ENCODE peak calls at places on chromosomes 4 and X, in five cellular contexts. Z, F, X, D and J are unnamed samples.
A peak's percentile ranks its signal among the peaks of the same experiment; 100 is the strongest.

GRCh38 chr4:8556341-8557150 is 23.6 kb upstream of the GPR78 start:
- DNase-seq in Z (peak; percentile 28), F (peak; percentile 31), X (no peak), D (no peak), J (no peak)

GRCh38 chr4:75248770-75249467 is 265.3 kb downstream of the RCHY1 start:
- DNase-seq in Z (no peak), F (peak; percentile 5), X (no peak), D (no peak), J (peak; percentile 20)

GRCh38 chr4:180767330-180767729 is 1475.9 kb upstream of the TENM3 start:
- DNase-seq in Z (no peak), F (no peak), X (no peak), D (no peak), J (no peak)

GRCh38 chr4:169156392-169156791 is 114.4 kb downstream of the SH3RF1 start:
- DNase-seq in Z (no peak), F (no peak), X (no peak), D (no peak), J (no peak)

GRCh38 chr4:158209825-158210807 is at the start of gene TMEM144:
- DNase-seq in Z (peak; percentile 98), F (peak; percentile 93), X (peak; percentile 82), D (peak; percentile 88), J (peak; percentile 95)

GRCh38 chrX:45274576-45274975 is 73.9 kb upstream of the DIPK2B start:
- DNase-seq in Z (no peak), F (peak; percentile 13), X (no peak), D (no peak), J (no peak)

GRCh38 chrX:129618997-129619396 is 35.8 kb downstream of the APLN start:
- DNase-seq in Z (no peak), F (no peak), X (no peak), D (no peak), J (no peak)

GRCh38 chr4:19657856-19658255 is 593.8 kb upstream of the SLIT2 start:
- DNase-seq in Z (no peak), F (no peak), X (no peak), D (no peak), J (no peak)

GRCh38 chr4:144591401-144591800 is 54.6 kb upstream of the HHIP start:
- DNase-seq in Z (no peak), F (peak; percentile 59), X (no peak), D (no peak), J (no peak)

GRCh38 chrX:95949588-95949987 is 735.1 kb upstream of the DIAPH2 start:
- DNase-seq in Z (no peak), F (no peak), X (no peak), D (no peak), J (no peak)

GRCh38 chr4:40243390-40243948 is 46.6 kb downstream of the RHOH start:
- DNase-seq in Z (no peak), F (no peak), X (no peak), D (no peak), J (no peak)

GRCh38 chr4:44157611-44158277 is 290.9 kb downstream of the KCTD8 start:
- DNase-seq in Z (no peak), F (no peak), X (no peak), D (no peak), J (peak; percentile 34)

GRCh38 chr4:7831330-7831729 is 108.3 kb downstream of the AFAP1 start:
- DNase-seq in Z (no peak), F (peak; percentile 88), X (no peak), D (no peak), J (no peak)

GRCh38 chr4:109977854-109978501 is 65.3 kb downstream of the EGF start:
- DNase-seq in Z (no peak), F (peak; percentile 64), X (peak; percentile 21), D (no peak), J (no peak)

GRCh38 chr4:37562592-37562991 is 123.6 kb downstream of the RELL1 start:
- DNase-seq in Z (no peak), F (peak; percentile 34), X (no peak), D (no peak), J (no peak)

GRCh38 chrX:118973389-118974087 is 880 bp upstream of the LONRF3 start:
- DNase-seq in Z (peak; percentile 67), F (no peak), X (no peak), D (peak; percentile 18), J (no peak)

GRCh38 chr4:135777386-135777785 is 1575.8 kb upstream of the PABPC4L start:
- DNase-seq in Z (no peak), F (peak; percentile 40), X (no peak), D (no peak), J (no peak)

GRCh38 chrX:33183366-33183765 is 28.0 kb downstream of the DMD start:
- DNase-seq in Z (peak; percentile 69), F (peak; percentile 77), X (peak; percentile 9), D (peak; percentile 11), J (no peak)

GRCh38 chr4:23881674-23882337 is 8.0 kb downstream of the PPARGC1A start:
- DNase-seq in Z (no peak), F (no peak), X (no peak), D (no peak), J (no peak)

GRCh38 chr4:139773560-139774318 is 108.1 kb downstream of the MGST2 start:
- DNase-seq in Z (no peak), F (no peak), X (no peak), D (no peak), J (no peak)

GRCh38 chrX:100654256-100654655 is 10.3 kb downstream of the SRPX2 start:
- DNase-seq in Z (no peak), F (no peak), X (no peak), D (no peak), J (peak; percentile 47)

GRCh38 chr4:151139814-151140213 is 40.4 kb downstream of the RPS3A start:
- DNase-seq in Z (no peak), F (no peak), X (no peak), D (no peak), J (no peak)

GRCh38 chr4:150286656-150287055 is 208.4 kb downstream of the DCLK2 start:
- DNase-seq in Z (no peak), F (no peak), X (no peak), D (no peak), J (no peak)

GRCh38 chr4:95095352-95095974 is 337.7 kb downstream of the BMPR1B start:
- DNase-seq in Z (no peak), F (peak; percentile 13), X (no peak), D (no peak), J (peak; percentile 55)

GRCh38 chrX:125132274-125132673 is 187.4 kb upstream of the TEX13C start:
- DNase-seq in Z (no peak), F (no peak), X (no peak), D (no peak), J (no peak)

GRCh38 chrX:38108364-38108763 is 102.0 kb downstream of the SYTL5 start:
- DNase-seq in Z (no peak), F (peak; percentile 2), X (no peak), D (no peak), J (no peak)

GRCh38 chr4:150126880-150127236 is 48.6 kb downstream of the DCLK2 start:
- DNase-seq in Z (no peak), F (peak; percentile 53), X (no peak), D (no peak), J (no peak)

GRCh38 chrX:101062171-101062570 is 10.3 kb upstream of the TRMT2B start:
- DNase-seq in Z (no peak), F (no peak), X (no peak), D (no peak), J (no peak)

GRCh38 chr4:186067757-186068385 is 1.1 kb upstream of the TLR3 start:
- DNase-seq in Z (peak; percentile 85), F (peak; percentile 58), X (peak; percentile 48), D (peak; percentile 27), J (peak; percentile 49)

GRCh38 chr4:153112071-153112460 is 92.2 kb upstream of the TRIM2 start:
- DNase-seq in Z (no peak), F (no peak), X (no peak), D (no peak), J (no peak)

GRCh38 chr4:11475871-11476270 is 47.2 kb upstream of the HS3ST1 start:
- DNase-seq in Z (no peak), F (no peak), X (no peak), D (no peak), J (no peak)

GRCh38 chrX:107673401-107673800 is 45.1 kb downstream of the PRPS1 start:
- DNase-seq in Z (no peak), F (no peak), X (no peak), D (no peak), J (no peak)

GRCh38 chrX:153549807-153550206 is 32.4 kb downstream of the ATP2B3 start:
- DNase-seq in Z (no peak), F (no peak), X (no peak), D (no peak), J (no peak)

GRCh38 chrX:49930046-49930445 is 7.7 kb downstream of the CLCN5 start:
- DNase-seq in Z (no peak), F (no peak), X (no peak), D (no peak), J (no peak)

GRCh38 chrX:313546-313945 is 5.0 kb downstream of the GTPBP6 start:
- DNase-seq in Z (no peak), F (no peak), X (no peak), D (no peak), J (no peak)

GRCh38 chr4:64724689-64725088 is 315.4 kb upstream of the TECRL start:
- DNase-seq in Z (no peak), F (no peak), X (no peak), D (no peak), J (no peak)

GRCh38 chr4:165971941-165972340 is 98.9 kb downstream of the TLL1 start:
- DNase-seq in Z (no peak), F (no peak), X (no peak), D (no peak), J (no peak)

GRCh38 chr4:47891928-47892327 is 22.5 kb downstream of the NFXL1 start:
- DNase-seq in Z (no peak), F (no peak), X (no peak), D (no peak), J (no peak)

GRCh38 chr4:129429566-129430339 is 333.8 kb downstream of the C4orf33 start:
- DNase-seq in Z (no peak), F (no peak), X (no peak), D (no peak), J (no peak)

GRCh38 chrX:40570346-40571093 is 10.2 kb upstream of the ATP6AP2 start:
- DNase-seq in Z (no peak), F (no peak), X (no peak), D (no peak), J (no peak)
- TF ChIP-seq CTCF in Z (no peak), F (no peak), X (no peak), D (no peak), J (no peak)

DNA sequence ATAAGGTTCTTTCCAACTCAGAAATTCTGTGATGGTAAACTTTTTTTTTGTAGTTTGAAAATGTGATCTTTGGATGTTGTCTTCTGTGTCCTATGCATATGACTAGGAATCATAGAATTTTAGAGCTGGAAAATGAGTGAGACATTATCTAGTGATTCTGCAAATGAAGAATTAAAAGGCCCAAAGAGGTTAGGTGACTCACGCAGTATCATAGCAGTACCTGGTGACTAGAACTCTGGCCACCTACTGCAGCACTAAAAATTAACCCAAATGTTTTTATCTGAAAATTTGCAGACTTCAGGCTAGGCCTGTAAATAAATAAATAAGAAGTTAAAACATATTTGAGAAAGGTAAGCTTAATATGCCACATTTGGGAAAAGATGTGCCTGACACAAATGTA is 52.8 kb downstream of the NFKB1 start:
- DNase-seq in Z (no peak), F (no peak), X (no peak), D (no peak), J (no peak)
- H3K36me3 ChIP-seq in Z (no peaks in the 10 kb centered on the region), F (no peaks in the 10 kb centered on the region), X (no peaks in the 10 kb centered on the region), D (peaks cover 7% of the 10 kb centered on the region), J (no peaks in the 10 kb centered on the region)

GRCh38 chrX:150845091-150845490 is 53.4 kb downstream of the CD99L2 start:
- DNase-seq in Z (no peak), F (no peak), X (no peak), D (no peak), J (no peak)
- TF ChIP-seq CTCF in Z (no peak), F (no peak), X (no peak), D (no peak), J (no peak)

GRCh38 chr4:121814756-121815155 is 8.9 kb downstream of the CCNA2 start:
- DNase-seq in Z (no peak), F (no peak), X (no peak), D (no peak), J (no peak)
- H3K36me3 ChIP-seq in Z (peaks cover 92% of the 10 kb centered on the region), F (peaks cover 24% of the 10 kb centered on the region), X (peaks cover 6% of the 10 kb centered on the region), D (peaks cover 100% of the 10 kb centered on the region), J (no peaks in the 10 kb centered on the region)